ENCODE peak calls at places on chromosome 12, in seven cellular contexts. D, G, Q, A, C, P and N are unnamed samples.

GRCh38 chr12:94795520-94795919 is 145.2 kb upstream of the TMCC3 start:
- DNase-seq in D (no peak), G (no peak), Q (no peak), A (no peak), C (no peak), P (peak), N (no peak)

GRCh38 chr12:52499836-52500560 is 6.9 kb upstream of the KRT6A start:
- DNase-seq in D (no peak), G (no peak), Q (no peak), A (no peak), C (no peak), P (no peak), N (no peak)

GRCh38 chr12:59708059-59708458 is 112.2 kb downstream of the SLC16A7 start:
- DNase-seq in D (no peak), G (no peak), Q (no peak), A (no peak), C (no peak), P (peak), N (no peak)

GRCh38 chr12:29673346-29673745 is 110.4 kb downstream of the TMTC1 start:
- DNase-seq in D (no peak), G (no peak), Q (no peak), A (no peak), C (no peak), P (no peak), N (no peak)

GRCh38 chr12:105352940-105353635 is 22.6 kb downstream of the C12orf75 start:
- DNase-seq in D (no peak), G (no peak), Q (no peak), A (no peak), C (no peak), P (no peak), N (no peak)

GRCh38 chr12:74980510-74980909 is 229.1 kb downstream of the KCNC2 start:
- DNase-seq in D (no peak), G (no peak), Q (no peak), A (no peak), C (no peak), P (peak), N (no peak)

GRCh38 chr12:15589328-15590032 is 199.7 kb downstream of the EPS8 start:
- DNase-seq in D (no peak), G (no peak), Q (no peak), A (no peak), C (no peak), P (no peak), N (no peak)

GRCh38 chr12:92506460-92506859 is 196.3 kb upstream of the PLEKHG7 start:
- DNase-seq in D (no peak), G (peak), Q (no peak), A (no peak), C (no peak), P (no peak), N (no peak)

GRCh38 chr12:99370742-99371141 is 276.8 kb upstream of the GARIN6 start:
- DNase-seq in D (no peak), G (no peak), Q (no peak), A (no peak), C (no peak), P (no peak), N (no peak)

GRCh38 chr12:68037616-68038255 is 48.5 kb downstream of the IFNG-AS1 start:
- DNase-seq in D (no peak), G (no peak), Q (no peak), A (no peak), C (no peak), P (no peak), N (no peak)

GRCh38 chr12:1878695-1879094 is 39.8 kb downstream of the CACNA2D4 start:
- DNase-seq in D (no peak), G (no peak), Q (no peak), A (no peak), C (no peak), P (no peak), N (no peak)

GRCh38 chr12:127810026-127810425 is 456.9 kb upstream of the TMEM132C start:
- DNase-seq in D (no peak), G (no peak), Q (no peak), A (no peak), C (no peak), P (peak), N (no peak)

GRCh38 chr12:80422549-80422948 is 21.5 kb upstream of the PTPRQ start:
- DNase-seq in D (no peak), G (no peak), Q (no peak), A (no peak), C (no peak), P (no peak), N (no peak)

GRCh38 chr12:77113971-77114370 is 48.6 kb upstream of the E2F7 start:
- DNase-seq in D (no peak), G (no peak), Q (no peak), A (no peak), C (no peak), P (no peak), N (no peak)

GRCh38 chr12:88566430-88566829 is 13.8 kb downstream of the KITLG start:
- DNase-seq in D (no peak), G (no peak), Q (no peak), A (no peak), C (no peak), P (no peak), N (peak)

GRCh38 chr12:69698054-69698453 is 1.0 kb downstream of the BEST3 start:
- DNase-seq in D (no peak), G (no peak), Q (no peak), A (no peak), C (no peak), P (no peak), N (no peak)

GRCh38 chr12:91111366-91112321 is at the start of gene LUM:
- DNase-seq in D (no peak), G (no peak), Q (peak), A (no peak), C (no peak), P (no peak), N (no peak)

GRCh38 chr12:5466521-5466960 is 34.6 kb downstream of the NTF3 start:
- DNase-seq in D (no peak), G (no peak), Q (no peak), A (no peak), C (no peak), P (no peak), N (no peak)

GRCh38 chr12:13362260-13362841 is 165.8 kb downstream of the EMP1 start:
- DNase-seq in D (peak), G (peak), Q (peak), A (no peak), C (peak), P (peak), N (peak)

GRCh38 chr12:1104088-1104800 is 113.2 kb downstream of the ERC1 start:
- DNase-seq in D (no peak), G (no peak), Q (no peak), A (no peak), C (no peak), P (no peak), N (no peak)

GRCh38 chr12:105773501-105773900 is 365.3 kb downstream of the NUAK1 start:
- DNase-seq in D (no peak), G (no peak), Q (no peak), A (no peak), C (peak), P (no peak), N (no peak)

GRCh38 chr12:123057505-123058265 is 77.2 kb downstream of the ARL6IP4 start:
- DNase-seq in D (no peak), G (no peak), Q (no peak), A (no peak), C (no peak), P (no peak), N (no peak)

GRCh38 chr12:93449277-93449676 is 7.5 kb upstream of the UBE2N start:
- DNase-seq in D (no peak), G (no peak), Q (no peak), A (no peak), C (no peak), P (no peak), N (no peak)